ENCODE peak calls at places on chromosomes 12 and 14, in five cellular contexts. One of them, this sample, is unnamed.

GRCh38 chr12:53173085-53173715 is 7.3 kb upstream of the ZNF740 start:
- DNase-seq in neural progenitor cell: no peak
- DNase-seq in fibroblast of the aortic adventitia: no peak
- DNase-seq in central memory CD4-positive, alpha-beta T cell: no peak
- DNase-seq in uterus: no peak
- DNase-seq in this sample: no peak

GRCh38 chr14:34710006-34710405 is 4.4 kb downstream of the CFL2 start:
- DNase-seq in neural progenitor cell: no peak
- DNase-seq in fibroblast of the aortic adventitia: peak; percentile 19
- DNase-seq in central memory CD4-positive, alpha-beta T cell: no peak
- DNase-seq in uterus: no peak
- DNase-seq in this sample: no peak

GRCh38 chr12:93089805-93090569 is 160.9 kb upstream of the EEA1 start:
- DNase-seq in neural progenitor cell: no peak
- DNase-seq in fibroblast of the aortic adventitia: peak; percentile 71
- DNase-seq in central memory CD4-positive, alpha-beta T cell: no peak
- DNase-seq in uterus: no peak
- DNase-seq in this sample: no peak

GRCh38 chr14:89466460-89466859 is 49.4 kb upstream of the FOXN3 start:
- DNase-seq in neural progenitor cell: no peak
- DNase-seq in fibroblast of the aortic adventitia: no peak
- DNase-seq in central memory CD4-positive, alpha-beta T cell: no peak
- DNase-seq in uterus: no peak
- DNase-seq in this sample: no peak

GRCh38 chr12:130948136-130948535 is 5.6 kb upstream of the ADGRD1 start:
- DNase-seq in neural progenitor cell: peak; percentile 47
- DNase-seq in fibroblast of the aortic adventitia: no peak
- DNase-seq in central memory CD4-positive, alpha-beta T cell: no peak
- DNase-seq in uterus: no peak
- DNase-seq in this sample: no peak

GRCh38 chr14:90483551-90483950 is 86.7 kb downstream of the CALM1 start:
- DNase-seq in neural progenitor cell: no peak
- DNase-seq in fibroblast of the aortic adventitia: no peak
- DNase-seq in central memory CD4-positive, alpha-beta T cell: peak; percentile 53
- DNase-seq in uterus: no peak
- DNase-seq in this sample: no peak

GRCh38 chr12:196436-196835 is 17.5 kb downstream of the SLC6A12 start:
- DNase-seq in neural progenitor cell: no peak
- DNase-seq in fibroblast of the aortic adventitia: no peak
- DNase-seq in central memory CD4-positive, alpha-beta T cell: no peak
- DNase-seq in uterus: no peak
- DNase-seq in this sample: no peak

GRCh38 chr12:113251404-113252070 is 30.3 kb downstream of the TPCN1 start:
- DNase-seq in neural progenitor cell: no peak
- DNase-seq in fibroblast of the aortic adventitia: no peak
- DNase-seq in central memory CD4-positive, alpha-beta T cell: no peak
- DNase-seq in uterus: no peak
- DNase-seq in this sample: no peak

GRCh38 chr14:47365248-47365647 is 310.2 kb downstream of the MDGA2 start:
- DNase-seq in neural progenitor cell: peak; percentile 55
- DNase-seq in fibroblast of the aortic adventitia: no peak
- DNase-seq in central memory CD4-positive, alpha-beta T cell: no peak
- DNase-seq in uterus: no peak
- DNase-seq in this sample: no peak

GRCh38 chr12:98578392-98578791 is 15.1 kb upstream of the SLC25A3 start:
- DNase-seq in neural progenitor cell: no peak
- DNase-seq in fibroblast of the aortic adventitia: no peak
- DNase-seq in central memory CD4-positive, alpha-beta T cell: no peak
- DNase-seq in uterus: no peak
- DNase-seq in this sample: no peak

GRCh38 chr14:101404426-101405170 is 156.7 kb upstream of the DIO3 start:
- DNase-seq in neural progenitor cell: no peak
- DNase-seq in fibroblast of the aortic adventitia: no peak
- DNase-seq in central memory CD4-positive, alpha-beta T cell: no peak
- DNase-seq in uterus: no peak
- DNase-seq in this sample: no peak

GRCh38 chr12:100871335-100871734 is 76.8 kb downstream of the ANO4 start:
- DNase-seq in neural progenitor cell: no peak
- DNase-seq in fibroblast of the aortic adventitia: no peak
- DNase-seq in central memory CD4-positive, alpha-beta T cell: no peak
- DNase-seq in uterus: no peak
- DNase-seq in this sample: no peak

GRCh38 chr12:24814379-24815086 is 134.4 kb downstream of the BCAT1 start:
- DNase-seq in neural progenitor cell: no peak
- DNase-seq in fibroblast of the aortic adventitia: no peak
- DNase-seq in central memory CD4-positive, alpha-beta T cell: no peak
- DNase-seq in uterus: no peak
- DNase-seq in this sample: no peak

GRCh38 chr12:3342051-3342450 is 149.0 kb upstream of the PRMT8 start:
- DNase-seq in neural progenitor cell: peak; percentile 88
- DNase-seq in fibroblast of the aortic adventitia: peak; percentile 28
- DNase-seq in central memory CD4-positive, alpha-beta T cell: no peak
- DNase-seq in uterus: no peak
- DNase-seq in this sample: peak; percentile 66

GRCh38 chr12:68240975-68241374 is 12.4 kb downstream of the IL22 start:
- DNase-seq in neural progenitor cell: no peak
- DNase-seq in fibroblast of the aortic adventitia: peak; percentile 52
- DNase-seq in central memory CD4-positive, alpha-beta T cell: peak; percentile 43
- DNase-seq in uterus: peak; percentile 55
- DNase-seq in this sample: no peak

GRCh38 chr14:100010679-100011078 is 54.5 kb upstream of the EVL start:
- DNase-seq in neural progenitor cell: no peak
- DNase-seq in fibroblast of the aortic adventitia: no peak
- DNase-seq in central memory CD4-positive, alpha-beta T cell: no peak
- DNase-seq in uterus: no peak
- DNase-seq in this sample: no peak

GRCh38 chr12:92718483-92718985 is 15.7 kb downstream of the PLEKHG7 start:
- DNase-seq in neural progenitor cell: no peak
- DNase-seq in fibroblast of the aortic adventitia: no peak
- DNase-seq in central memory CD4-positive, alpha-beta T cell: no peak
- DNase-seq in uterus: no peak
- DNase-seq in this sample: no peak

GRCh38 chr12:104565606-104566243 is 109.0 kb downstream of the CHST11 start:
- DNase-seq in neural progenitor cell: no peak
- DNase-seq in fibroblast of the aortic adventitia: peak; percentile 77
- DNase-seq in central memory CD4-positive, alpha-beta T cell: no peak
- DNase-seq in uterus: no peak
- DNase-seq in this sample: no peak

GRCh38 chr14:100307215-100308111 is 1.2 kb upstream of the SLC25A29 start:
- DNase-seq in neural progenitor cell: peak; percentile 62
- DNase-seq in fibroblast of the aortic adventitia: no peak
- DNase-seq in central memory CD4-positive, alpha-beta T cell: no peak
- DNase-seq in uterus: no peak
- DNase-seq in this sample: peak; percentile 58

GRCh38 chr14:94748667-94749347 is 21.1 kb downstream of the GSC start:
- DNase-seq in neural progenitor cell: peak; percentile 62
- DNase-seq in fibroblast of the aortic adventitia: no peak
- DNase-seq in central memory CD4-positive, alpha-beta T cell: no peak
- DNase-seq in uterus: no peak
- DNase-seq in this sample: peak; percentile 39

GRCh38 chr12:28787151-28787550 is 361.9 kb upstream of the FAR2 start:
- DNase-seq in neural progenitor cell: no peak
- DNase-seq in fibroblast of the aortic adventitia: no peak
- DNase-seq in central memory CD4-positive, alpha-beta T cell: no peak
- DNase-seq in uterus: no peak
- DNase-seq in this sample: no peak

GRCh38 chr14:69673578-69674305 is 62.3 kb downstream of the SUSD6 start:
- DNase-seq in neural progenitor cell: no peak
- DNase-seq in fibroblast of the aortic adventitia: no peak
- DNase-seq in central memory CD4-positive, alpha-beta T cell: no peak
- DNase-seq in uterus: no peak
- DNase-seq in this sample: no peak

GRCh38 chr14:57871487-57872080 is 5.7 kb upstream of the SLC35F4 start:
- DNase-seq in neural progenitor cell: peak; percentile 75
- DNase-seq in fibroblast of the aortic adventitia: peak; percentile 74
- DNase-seq in central memory CD4-positive, alpha-beta T cell: no peak
- DNase-seq in uterus: no peak
- DNase-seq in this sample: no peak

GRCh38 chr12:10102322-10102721 is 3.5 kb upstream of the CLEC1A start:
- DNase-seq in neural progenitor cell: no peak
- DNase-seq in fibroblast of the aortic adventitia: no peak
- DNase-seq in central memory CD4-positive, alpha-beta T cell: no peak
- DNase-seq in uterus: no peak
- DNase-seq in this sample: no peak

GRCh38 chr14:33931439-33931838 is 19.4 kb downstream of the EGLN3 start:
- DNase-seq in neural progenitor cell: peak; percentile 82
- DNase-seq in fibroblast of the aortic adventitia: no peak
- DNase-seq in central memory CD4-positive, alpha-beta T cell: no peak
- DNase-seq in uterus: no peak
- DNase-seq in this sample: no peak

GRCh38 chr12:105980048-105980447 is 158.7 kb downstream of the NUAK1 start:
- DNase-seq in neural progenitor cell: no peak
- DNase-seq in fibroblast of the aortic adventitia: no peak
- DNase-seq in central memory CD4-positive, alpha-beta T cell: no peak
- DNase-seq in uterus: no peak
- DNase-seq in this sample: no peak

GRCh38 chr12:124236651-124237050 is 58.2 kb upstream of the RFLNA start:
- DNase-seq in neural progenitor cell: no peak
- DNase-seq in fibroblast of the aortic adventitia: peak; percentile 75
- DNase-seq in central memory CD4-positive, alpha-beta T cell: no peak
- DNase-seq in uterus: no peak
- DNase-seq in this sample: no peak

GRCh38 chr12:116675339-116676107 is 62.3 kb downstream of the SPRING1 start:
- DNase-seq in neural progenitor cell: peak; percentile 31
- DNase-seq in fibroblast of the aortic adventitia: no peak
- DNase-seq in central memory CD4-positive, alpha-beta T cell: no peak
- DNase-seq in uterus: no peak
- DNase-seq in this sample: peak; percentile 34

GRCh38 chr14:104313674-104314073 is 175.3 kb downstream of the KIF26A start:
- DNase-seq in neural progenitor cell: no peak
- DNase-seq in fibroblast of the aortic adventitia: no peak
- DNase-seq in central memory CD4-positive, alpha-beta T cell: no peak
- DNase-seq in uterus: no peak
- DNase-seq in this sample: no peak